ENCODE peak calls at places on chromosomes 16 and 17, in six cellular contexts. P, T, H, Y, D and L are unnamed samples.

GRCh38 chr17:41416478-41416877 is 7.9 kb downstream of the KRT37 start:
- DNase-seq in T (no peak), Y (no peak), P (no peak), H (no peak), D (no peak), L (no peak)

GRCh38 chr16:75341934-75342811 is 90.7 kb upstream of the BCAR1 start:
- DNase-seq in T (no peak), H (peak), Y (no peak), D (no peak), P (no peak), L (no peak)

GRCh38 chr17:59342681-59343127 is 11.2 kb downstream of the YPEL2 start:
- DNase-seq in Y (no peak), P (no peak), D (no peak), H (no peak), T (no peak), L (no peak)

GRCh38 chr17:77324227-77324626 is 183.5 kb downstream of the SEC14L1 start:
- DNase-seq in Y (no peak), D (no peak), T (no peak), P (peak), H (no peak), L (no peak)

GRCh38 chr17:7893226-7893880 is 4.8 kb downstream of the CHD3 start:
- DNase-seq in D (no peak), H (no peak), Y (no peak), T (no peak), P (no peak), L (no peak)

GRCh38 chr17:17886253-17886652 is 49.5 kb upstream of the SREBF1 start:
- DNase-seq in Y (no peak), T (no peak), D (no peak), P (no peak), H (no peak), L (no peak)

GRCh38 chr17:83073389-83074063 is 5.9 kb upstream of the METRNL start:
- DNase-seq in P (no peak), D (no peak), Y (no peak), H (no peak), T (no peak), L (no peak)

GRCh38 chr17:33370384-33370783 is 77.3 kb upstream of the ASIC2 start:
- DNase-seq in Y (no peak), T (no peak), H (no peak), P (no peak), D (no peak), L (no peak)

GRCh38 chr16:62709856-62710255 is 673.6 kb upstream of the CDH8 start:
- DNase-seq in H (no peak), T (no peak), P (no peak), Y (no peak), D (no peak), L (no peak)

GRCh38 chr16:83972256-83973008 is 4.4 kb downstream of the NECAB2 start:
- DNase-seq in H (no peak), P (no peak), Y (no peak), T (no peak), D (no peak), L (no peak)

GRCh38 chr17:74042241-74042640 is 161.2 kb upstream of the RPL38 start:
- DNase-seq in T (no peak), D (no peak), Y (peak), H (no peak), P (no peak), L (no peak)

GRCh38 chr17:82257473-82257872 is 16.0 kb downstream of the CSNK1D start:
- DNase-seq in T (no peak), H (peak), D (no peak), P (no peak), Y (peak), L (peak)

GRCh38 chr17:62723842-62724241 is 84.3 kb downstream of the MARCHF10 start:
- DNase-seq in Y (no peak), H (no peak), P (no peak), T (no peak), D (no peak), L (no peak)

GRCh38 chr17:6461792-6462524 is 17.7 kb downstream of the PIMREG start:
- DNase-seq in D (no peak), P (no peak), H (no peak), Y (no peak), T (no peak), L (no peak)

GRCh38 chr17:49848739-49849138 is 870 bp upstream of the TAC4 start:
- DNase-seq in D (no peak), Y (no peak), T (no peak), H (no peak), P (no peak), L (no peak)

GRCh38 chr17:16255481-16255901 is 38.5 kb downstream of the PIGL start:
- DNase-seq in Y (peak), D (no peak), T (no peak), H (peak), P (peak), L (no peak)

GRCh38 chr16:84665359-84665758 is 17.0 kb downstream of the KLHL36 start:
- DNase-seq in D (no peak), P (no peak), H (no peak), Y (no peak), T (no peak), L (no peak)

GRCh38 chr16:65318138-65318537 is 196.3 kb upstream of the CDH11 start:
- DNase-seq in P (no peak), T (no peak), H (no peak), D (no peak), Y (no peak), L (no peak)

GRCh38 chr17:49997773-49998703 is 3.0 kb upstream of the DLX3 start:
- DNase-seq in P (peak), H (peak), T (peak), Y (peak), D (peak), L (peak)

GRCh38 chr17:35141681-35142466 is at the start of gene NLE1:
- DNase-seq in Y (peak), H (peak), T (peak), D (peak), P (peak), L (peak)

GRCh38 chr16:58409316-58409973 is 17.2 kb downstream of the GINS3 start:
- DNase-seq in D (peak), H (peak), Y (peak), T (no peak), P (no peak), L (no peak)

GRCh38 chr17:7792611-7793010 is 41.4 kb upstream of the KDM6B start:
- DNase-seq in H (no peak), D (no peak), Y (no peak), P (no peak), T (no peak), L (no peak)

GRCh38 chr17:82882715-82883446 is 43.1 kb upstream of the ZNF750 start:
- DNase-seq in P (no peak), Y (no peak), H (no peak), T (no peak), D (no peak), L (peak)

GRCh38 chr17:77445030-77445907 is 304.5 kb downstream of the SEC14L1 start:
- DNase-seq in P (no peak), D (no peak), H (peak), T (no peak), Y (peak), L (peak)

GRCh38 chr16:77238593-77238992 is 39.4 kb downstream of the SYCE1L start:
- DNase-seq in H (no peak), P (no peak), Y (no peak), T (no peak), D (no peak), L (no peak)

GRCh38 chr17:82623707-82624106 is 24.5 kb downstream of the WDR45B start:
- DNase-seq in P (no peak), H (no peak), Y (no peak), D (no peak), T (no peak), L (no peak)

GRCh38 chr17:62857526-62857925 is 49.4 kb upstream of the MARCHF10 start:
- DNase-seq in H (no peak), Y (no peak), T (no peak), D (no peak), P (peak), L (no peak)

GRCh38 chr16:4597174-4597573 is 17.5 kb downstream of the UBALD1 start:
- DNase-seq in H (no peak), P (no peak), T (no peak), D (no peak), Y (peak), L (no peak)

GRCh38 chr17:50355701-50356341 is 9.9 kb downstream of the XYLT2 start:
- DNase-seq in D (no peak), P (no peak), H (no peak), Y (peak), T (no peak), L (no peak)

GRCh38 chr17:81365601-81366585 is 29.4 kb upstream of the BAHCC1 start:
- DNase-seq in T (peak), H (no peak), P (no peak), D (no peak), Y (no peak), L (no peak)

GRCh38 chr17:47674503-47674902 is 19.5 kb upstream of the TBKBP1 start:
- DNase-seq in T (no peak), P (no peak), Y (no peak), H (no peak), D (no peak), L (no peak)